ENCODE peak calls at places on chromosomes 16 and 17, in ten cellular contexts. One of them, this sample, is unnamed.

GRCh38 chr17:34981538-34982241 is 1.4 kb downstream of the LIG3 start:
- DNase-seq in body of pancreas: no peak
- DNase-seq in stimulated activated naive B cell treated with anti-CD40 and anti-IgM and Interleukin-4, amounts not matched to agents 10 μg/mL and 1 μg/mL and 100 μg/mL, for 72 hours: no peak
- DNase-seq in cardiac fibroblast: peak
- DNase-seq in HFFc6: peak
- DNase-seq in activated CD8-positive, alpha-beta memory T cell treated with anti-CD3 and anti-CD28 coated beads, Interleukin-2, amount 50 U/mL, for 4 hours: no peak
- DNase-seq in gastrocnemius medialis: no peak
- DNase-seq in stimulated activated CD4-positive, alpha-beta T cell treated with anti-CD3 and anti-CD28 coated beads, TNF-alpha, amount 100 ng/mL, for 24 hours: no peak
- DNase-seq in NCI-H1436: peak
- DNase-seq in A549: no peak
- DNase-seq in this sample: no peak

GRCh38 chr17:60330731-60331130 is 61.2 kb downstream of the USP32 start:
- DNase-seq in body of pancreas: no peak
- DNase-seq in stimulated activated naive B cell treated with anti-CD40 and anti-IgM and Interleukin-4, amounts not matched to agents 10 μg/mL and 1 μg/mL and 100 μg/mL, for 72 hours: no peak
- DNase-seq in cardiac fibroblast: no peak
- DNase-seq in HFFc6: no peak
- DNase-seq in activated CD8-positive, alpha-beta memory T cell treated with anti-CD3 and anti-CD28 coated beads, Interleukin-2, amount 50 U/mL, for 4 hours: no peak
- DNase-seq in gastrocnemius medialis: no peak
- DNase-seq in stimulated activated CD4-positive, alpha-beta T cell treated with anti-CD3 and anti-CD28 coated beads, TNF-alpha, amount 100 ng/mL, for 24 hours: no peak
- DNase-seq in NCI-H1436: no peak
- DNase-seq in A549: no peak
- DNase-seq in this sample: no peak

GRCh38 chr17:40091691-40092397 is 8.5 kb downstream of the NR1D1 start:
- DNase-seq in body of pancreas: no peak
- DNase-seq in stimulated activated naive B cell treated with anti-CD40 and anti-IgM and Interleukin-4, amounts not matched to agents 10 μg/mL and 1 μg/mL and 100 μg/mL, for 72 hours: no peak
- DNase-seq in cardiac fibroblast: no peak
- DNase-seq in HFFc6: no peak
- DNase-seq in activated CD8-positive, alpha-beta memory T cell treated with anti-CD3 and anti-CD28 coated beads, Interleukin-2, amount 50 U/mL, for 4 hours: no peak
- DNase-seq in gastrocnemius medialis: peak
- DNase-seq in stimulated activated CD4-positive, alpha-beta T cell treated with anti-CD3 and anti-CD28 coated beads, TNF-alpha, amount 100 ng/mL, for 24 hours: no peak
- DNase-seq in NCI-H1436: peak
- DNase-seq in A549: no peak
- DNase-seq in this sample: no peak

GRCh38 chr16:49419016-49419415 is 45.4 kb downstream of the C16orf78 start:
- DNase-seq in body of pancreas: no peak
- DNase-seq in stimulated activated naive B cell treated with anti-CD40 and anti-IgM and Interleukin-4, amounts not matched to agents 10 μg/mL and 1 μg/mL and 100 μg/mL, for 72 hours: no peak
- DNase-seq in cardiac fibroblast: no peak
- DNase-seq in HFFc6: no peak
- DNase-seq in activated CD8-positive, alpha-beta memory T cell treated with anti-CD3 and anti-CD28 coated beads, Interleukin-2, amount 50 U/mL, for 4 hours: no peak
- DNase-seq in gastrocnemius medialis: no peak
- DNase-seq in stimulated activated CD4-positive, alpha-beta T cell treated with anti-CD3 and anti-CD28 coated beads, TNF-alpha, amount 100 ng/mL, for 24 hours: no peak
- DNase-seq in NCI-H1436: no peak
- DNase-seq in A549: no peak
- DNase-seq in this sample: no peak

GRCh38 chr16:69563605-69564580 is 1.9 kb upstream of the NFAT5 start:
- DNase-seq in body of pancreas: no peak
- DNase-seq in stimulated activated naive B cell treated with anti-CD40 and anti-IgM and Interleukin-4, amounts not matched to agents 10 μg/mL and 1 μg/mL and 100 μg/mL, for 72 hours: peak
- DNase-seq in cardiac fibroblast: peak
- DNase-seq in HFFc6: peak
- DNase-seq in activated CD8-positive, alpha-beta memory T cell treated with anti-CD3 and anti-CD28 coated beads, Interleukin-2, amount 50 U/mL, for 4 hours: peak
- DNase-seq in gastrocnemius medialis: no peak
- DNase-seq in stimulated activated CD4-positive, alpha-beta T cell treated with anti-CD3 and anti-CD28 coated beads, TNF-alpha, amount 100 ng/mL, for 24 hours: peak
- DNase-seq in NCI-H1436: no peak
- DNase-seq in A549: peak
- DNase-seq in this sample: no peak

GRCh38 chr16:4970010-4970409 is 11.9 kb downstream of the SEC14L5 start:
- DNase-seq in body of pancreas: no peak
- DNase-seq in stimulated activated naive B cell treated with anti-CD40 and anti-IgM and Interleukin-4, amounts not matched to agents 10 μg/mL and 1 μg/mL and 100 μg/mL, for 72 hours: no peak
- DNase-seq in cardiac fibroblast: no peak
- DNase-seq in HFFc6: no peak
- DNase-seq in activated CD8-positive, alpha-beta memory T cell treated with anti-CD3 and anti-CD28 coated beads, Interleukin-2, amount 50 U/mL, for 4 hours: no peak
- DNase-seq in gastrocnemius medialis: no peak
- DNase-seq in stimulated activated CD4-positive, alpha-beta T cell treated with anti-CD3 and anti-CD28 coated beads, TNF-alpha, amount 100 ng/mL, for 24 hours: no peak
- DNase-seq in NCI-H1436: no peak
- DNase-seq in A549: no peak
- DNase-seq in this sample: no peak

GRCh38 chr17:927611-928461 is 51.7 kb downstream of the NXN start:
- DNase-seq in body of pancreas: no peak
- DNase-seq in stimulated activated naive B cell treated with anti-CD40 and anti-IgM and Interleukin-4, amounts not matched to agents 10 μg/mL and 1 μg/mL and 100 μg/mL, for 72 hours: no peak
- DNase-seq in cardiac fibroblast: peak
- DNase-seq in HFFc6: peak
- DNase-seq in activated CD8-positive, alpha-beta memory T cell treated with anti-CD3 and anti-CD28 coated beads, Interleukin-2, amount 50 U/mL, for 4 hours: no peak
- DNase-seq in gastrocnemius medialis: no peak
- DNase-seq in stimulated activated CD4-positive, alpha-beta T cell treated with anti-CD3 and anti-CD28 coated beads, TNF-alpha, amount 100 ng/mL, for 24 hours: no peak
- DNase-seq in NCI-H1436: peak
- DNase-seq in A549: peak
- DNase-seq in this sample: no peak

GRCh38 chr16:88695753-88696152 is 9.4 kb upstream of the SNAI3 start:
- DNase-seq in body of pancreas: no peak
- DNase-seq in stimulated activated naive B cell treated with anti-CD40 and anti-IgM and Interleukin-4, amounts not matched to agents 10 μg/mL and 1 μg/mL and 100 μg/mL, for 72 hours: no peak
- DNase-seq in cardiac fibroblast: no peak
- DNase-seq in HFFc6: no peak
- DNase-seq in activated CD8-positive, alpha-beta memory T cell treated with anti-CD3 and anti-CD28 coated beads, Interleukin-2, amount 50 U/mL, for 4 hours: no peak
- DNase-seq in gastrocnemius medialis: peak
- DNase-seq in stimulated activated CD4-positive, alpha-beta T cell treated with anti-CD3 and anti-CD28 coated beads, TNF-alpha, amount 100 ng/mL, for 24 hours: no peak
- DNase-seq in NCI-H1436: no peak
- DNase-seq in A549: no peak
- DNase-seq in this sample: no peak

GRCh38 chr16:56005958-56006357 is 130.8 kb upstream of the CES5A start:
- DNase-seq in body of pancreas: no peak
- DNase-seq in stimulated activated naive B cell treated with anti-CD40 and anti-IgM and Interleukin-4, amounts not matched to agents 10 μg/mL and 1 μg/mL and 100 μg/mL, for 72 hours: no peak
- DNase-seq in cardiac fibroblast: no peak
- DNase-seq in HFFc6: no peak
- DNase-seq in activated CD8-positive, alpha-beta memory T cell treated with anti-CD3 and anti-CD28 coated beads, Interleukin-2, amount 50 U/mL, for 4 hours: no peak
- DNase-seq in gastrocnemius medialis: no peak
- DNase-seq in stimulated activated CD4-positive, alpha-beta T cell treated with anti-CD3 and anti-CD28 coated beads, TNF-alpha, amount 100 ng/mL, for 24 hours: no peak
- DNase-seq in NCI-H1436: no peak
- DNase-seq in A549: no peak
- DNase-seq in this sample: no peak

GRCh38 chr17:2138318-2138717 is 83.4 kb downstream of the HIC1 start:
- DNase-seq in body of pancreas: no peak
- DNase-seq in stimulated activated naive B cell treated with anti-CD40 and anti-IgM and Interleukin-4, amounts not matched to agents 10 μg/mL and 1 μg/mL and 100 μg/mL, for 72 hours: no peak
- DNase-seq in cardiac fibroblast: peak
- DNase-seq in HFFc6: peak
- DNase-seq in activated CD8-positive, alpha-beta memory T cell treated with anti-CD3 and anti-CD28 coated beads, Interleukin-2, amount 50 U/mL, for 4 hours: no peak
- DNase-seq in gastrocnemius medialis: no peak
- DNase-seq in stimulated activated CD4-positive, alpha-beta T cell treated with anti-CD3 and anti-CD28 coated beads, TNF-alpha, amount 100 ng/mL, for 24 hours: no peak
- DNase-seq in NCI-H1436: no peak
- DNase-seq in A549: no peak
- DNase-seq in this sample: no peak

GRCh38 chr17:50708050-50709000 is 611 bp upstream of the ANKRD40 start:
- DNase-seq in body of pancreas: no peak
- DNase-seq in stimulated activated naive B cell treated with anti-CD40 and anti-IgM and Interleukin-4, amounts not matched to agents 10 μg/mL and 1 μg/mL and 100 μg/mL, for 72 hours: no peak
- DNase-seq in cardiac fibroblast: peak
- DNase-seq in HFFc6: no peak
- DNase-seq in activated CD8-positive, alpha-beta memory T cell treated with anti-CD3 and anti-CD28 coated beads, Interleukin-2, amount 50 U/mL, for 4 hours: no peak
- DNase-seq in gastrocnemius medialis: no peak
- DNase-seq in stimulated activated CD4-positive, alpha-beta T cell treated with anti-CD3 and anti-CD28 coated beads, TNF-alpha, amount 100 ng/mL, for 24 hours: no peak
- DNase-seq in NCI-H1436: no peak
- DNase-seq in A549: peak
- DNase-seq in this sample: no peak

GRCh38 chr16:30893082-30893743 is 664 bp downstream of the BCL7C start:
- DNase-seq in body of pancreas: peak
- DNase-seq in stimulated activated naive B cell treated with anti-CD40 and anti-IgM and Interleukin-4, amounts not matched to agents 10 μg/mL and 1 μg/mL and 100 μg/mL, for 72 hours: peak
- DNase-seq in cardiac fibroblast: no peak
- DNase-seq in HFFc6: no peak
- DNase-seq in activated CD8-positive, alpha-beta memory T cell treated with anti-CD3 and anti-CD28 coated beads, Interleukin-2, amount 50 U/mL, for 4 hours: no peak
- DNase-seq in gastrocnemius medialis: no peak
- DNase-seq in stimulated activated CD4-positive, alpha-beta T cell treated with anti-CD3 and anti-CD28 coated beads, TNF-alpha, amount 100 ng/mL, for 24 hours: no peak
- DNase-seq in NCI-H1436: no peak
- DNase-seq in A549: no peak
- DNase-seq in this sample: no peak

GRCh38 chr16:69093974-69094373 is 11.5 kb upstream of the HAS3 start:
- DNase-seq in body of pancreas: no peak
- DNase-seq in stimulated activated naive B cell treated with anti-CD40 and anti-IgM and Interleukin-4, amounts not matched to agents 10 μg/mL and 1 μg/mL and 100 μg/mL, for 72 hours: no peak
- DNase-seq in cardiac fibroblast: no peak
- DNase-seq in HFFc6: no peak
- DNase-seq in activated CD8-positive, alpha-beta memory T cell treated with anti-CD3 and anti-CD28 coated beads, Interleukin-2, amount 50 U/mL, for 4 hours: no peak
- DNase-seq in gastrocnemius medialis: no peak
- DNase-seq in stimulated activated CD4-positive, alpha-beta T cell treated with anti-CD3 and anti-CD28 coated beads, TNF-alpha, amount 100 ng/mL, for 24 hours: no peak
- DNase-seq in NCI-H1436: peak
- DNase-seq in A549: no peak
- DNase-seq in this sample: no peak

GRCh38 chr16:1706386-1707192 is 594 bp downstream of the MAPK8IP3 start:
- DNase-seq in body of pancreas: peak
- DNase-seq in stimulated activated naive B cell treated with anti-CD40 and anti-IgM and Interleukin-4, amounts not matched to agents 10 μg/mL and 1 μg/mL and 100 μg/mL, for 72 hours: no peak
- DNase-seq in cardiac fibroblast: peak
- DNase-seq in HFFc6: peak
- DNase-seq in activated CD8-positive, alpha-beta memory T cell treated with anti-CD3 and anti-CD28 coated beads, Interleukin-2, amount 50 U/mL, for 4 hours: peak
- DNase-seq in gastrocnemius medialis: peak
- DNase-seq in stimulated activated CD4-positive, alpha-beta T cell treated with anti-CD3 and anti-CD28 coated beads, TNF-alpha, amount 100 ng/mL, for 24 hours: peak
- DNase-seq in NCI-H1436: peak
- DNase-seq in A549: no peak
- DNase-seq in this sample: no peak

GRCh38 chr16:749010-749409 is 8.2 kb upstream of the CIAO3 start:
- DNase-seq in body of pancreas: no peak
- DNase-seq in stimulated activated naive B cell treated with anti-CD40 and anti-IgM and Interleukin-4, amounts not matched to agents 10 μg/mL and 1 μg/mL and 100 μg/mL, for 72 hours: no peak
- DNase-seq in cardiac fibroblast: peak
- DNase-seq in HFFc6: peak
- DNase-seq in activated CD8-positive, alpha-beta memory T cell treated with anti-CD3 and anti-CD28 coated beads, Interleukin-2, amount 50 U/mL, for 4 hours: no peak
- DNase-seq in gastrocnemius medialis: no peak
- DNase-seq in stimulated activated CD4-positive, alpha-beta T cell treated with anti-CD3 and anti-CD28 coated beads, TNF-alpha, amount 100 ng/mL, for 24 hours: no peak
- DNase-seq in NCI-H1436: no peak
- DNase-seq in A549: no peak
- DNase-seq in this sample: no peak

GRCh38 chr16:149024-149675 is 3.3 kb upstream of the HBZ start:
- DNase-seq in body of pancreas: no peak
- DNase-seq in stimulated activated naive B cell treated with anti-CD40 and anti-IgM and Interleukin-4, amounts not matched to agents 10 μg/mL and 1 μg/mL and 100 μg/mL, for 72 hours: no peak
- DNase-seq in cardiac fibroblast: peak
- DNase-seq in HFFc6: peak
- DNase-seq in activated CD8-positive, alpha-beta memory T cell treated with anti-CD3 and anti-CD28 coated beads, Interleukin-2, amount 50 U/mL, for 4 hours: no peak
- DNase-seq in gastrocnemius medialis: no peak
- DNase-seq in stimulated activated CD4-positive, alpha-beta T cell treated with anti-CD3 and anti-CD28 coated beads, TNF-alpha, amount 100 ng/mL, for 24 hours: no peak
- DNase-seq in NCI-H1436: no peak
- DNase-seq in A549: no peak
- DNase-seq in this sample: no peak

GRCh38 chr16:24737391-24737871 is 8.0 kb downstream of the TNRC6A start:
- DNase-seq in body of pancreas: no peak
- DNase-seq in stimulated activated naive B cell treated with anti-CD40 and anti-IgM and Interleukin-4, amounts not matched to agents 10 μg/mL and 1 μg/mL and 100 μg/mL, for 72 hours: no peak
- DNase-seq in cardiac fibroblast: peak
- DNase-seq in HFFc6: peak
- DNase-seq in activated CD8-positive, alpha-beta memory T cell treated with anti-CD3 and anti-CD28 coated beads, Interleukin-2, amount 50 U/mL, for 4 hours: no peak
- DNase-seq in gastrocnemius medialis: no peak
- DNase-seq in stimulated activated CD4-positive, alpha-beta T cell treated with anti-CD3 and anti-CD28 coated beads, TNF-alpha, amount 100 ng/mL, for 24 hours: no peak
- DNase-seq in NCI-H1436: no peak
- DNase-seq in A549: no peak
- DNase-seq in this sample: no peak

GRCh38 chr17:15490634-15491261 is 23.3 kb upstream of the CDRT4 start:
- DNase-seq in body of pancreas: no peak
- DNase-seq in stimulated activated naive B cell treated with anti-CD40 and anti-IgM and Interleukin-4, amounts not matched to agents 10 μg/mL and 1 μg/mL and 100 μg/mL, for 72 hours: peak
- DNase-seq in cardiac fibroblast: peak
- DNase-seq in HFFc6: peak
- DNase-seq in activated CD8-positive, alpha-beta memory T cell treated with anti-CD3 and anti-CD28 coated beads, Interleukin-2, amount 50 U/mL, for 4 hours: no peak
- DNase-seq in gastrocnemius medialis: peak
- DNase-seq in stimulated activated CD4-positive, alpha-beta T cell treated with anti-CD3 and anti-CD28 coated beads, TNF-alpha, amount 100 ng/mL, for 24 hours: no peak
- DNase-seq in NCI-H1436: no peak
- DNase-seq in A549: no peak
- DNase-seq in this sample: no peak

GRCh38 chr16:28572659-28573510 is 19.2 kb downstream of the SGF29 start:
- DNase-seq in body of pancreas: no peak
- DNase-seq in stimulated activated naive B cell treated with anti-CD40 and anti-IgM and Interleukin-4, amounts not matched to agents 10 μg/mL and 1 μg/mL and 100 μg/mL, for 72 hours: no peak
- DNase-seq in cardiac fibroblast: no peak
- DNase-seq in HFFc6: no peak
- DNase-seq in activated CD8-positive, alpha-beta memory T cell treated with anti-CD3 and anti-CD28 coated beads, Interleukin-2, amount 50 U/mL, for 4 hours: no peak
- DNase-seq in gastrocnemius medialis: no peak
- DNase-seq in stimulated activated CD4-positive, alpha-beta T cell treated with anti-CD3 and anti-CD28 coated beads, TNF-alpha, amount 100 ng/mL, for 24 hours: no peak
- DNase-seq in NCI-H1436: no peak
- DNase-seq in A549: no peak
- DNase-seq in this sample: no peak

GRCh38 chr17:63443053-63443452 is 3.1 kb downstream of the CYB561 start:
- DNase-seq in body of pancreas: no peak
- DNase-seq in stimulated activated naive B cell treated with anti-CD40 and anti-IgM and Interleukin-4, amounts not matched to agents 10 μg/mL and 1 μg/mL and 100 μg/mL, for 72 hours: no peak
- DNase-seq in cardiac fibroblast: no peak
- DNase-seq in HFFc6: no peak
- DNase-seq in activated CD8-positive, alpha-beta memory T cell treated with anti-CD3 and anti-CD28 coated beads, Interleukin-2, amount 50 U/mL, for 4 hours: no peak
- DNase-seq in gastrocnemius medialis: no peak
- DNase-seq in stimulated activated CD4-positive, alpha-beta T cell treated with anti-CD3 and anti-CD28 coated beads, TNF-alpha, amount 100 ng/mL, for 24 hours: no peak
- DNase-seq in NCI-H1436: no peak
- DNase-seq in A549: no peak
- DNase-seq in this sample: no peak

GRCh38 chr16:83215417-83216001 is 588.7 kb downstream of the CDH13 start:
- DNase-seq in body of pancreas: peak
- DNase-seq in stimulated activated naive B cell treated with anti-CD40 and anti-IgM and Interleukin-4, amounts not matched to agents 10 μg/mL and 1 μg/mL and 100 μg/mL, for 72 hours: peak
- DNase-seq in cardiac fibroblast: peak
- DNase-seq in HFFc6: peak
- DNase-seq in activated CD8-positive, alpha-beta memory T cell treated with anti-CD3 and anti-CD28 coated beads, Interleukin-2, amount 50 U/mL, for 4 hours: peak
- DNase-seq in gastrocnemius medialis: no peak
- DNase-seq in stimulated activated CD4-positive, alpha-beta T cell treated with anti-CD3 and anti-CD28 coated beads, TNF-alpha, amount 100 ng/mL, for 24 hours: peak
- DNase-seq in NCI-H1436: no peak
- DNase-seq in A549: peak
- DNase-seq in this sample: no peak

GRCh38 chr17:39752241-39752831 is 14.6 kb downstream of the GRB7 start:
- DNase-seq in body of pancreas: no peak
- DNase-seq in stimulated activated naive B cell treated with anti-CD40 and anti-IgM and Interleukin-4, amounts not matched to agents 10 μg/mL and 1 μg/mL and 100 μg/mL, for 72 hours: no peak
- DNase-seq in cardiac fibroblast: no peak
- DNase-seq in HFFc6: no peak
- DNase-seq in activated CD8-positive, alpha-beta memory T cell treated with anti-CD3 and anti-CD28 coated beads, Interleukin-2, amount 50 U/mL, for 4 hours: no peak
- DNase-seq in gastrocnemius medialis: no peak
- DNase-seq in stimulated activated CD4-positive, alpha-beta T cell treated with anti-CD3 and anti-CD28 coated beads, TNF-alpha, amount 100 ng/mL, for 24 hours: no peak
- DNase-seq in NCI-H1436: no peak
- DNase-seq in A549: no peak
- DNase-seq in this sample: peak

GRCh38 chr16:82653550-82654511 is 27.1 kb downstream of the CDH13 start:
- DNase-seq in body of pancreas: no peak
- DNase-seq in stimulated activated naive B cell treated with anti-CD40 and anti-IgM and Interleukin-4, amounts not matched to agents 10 μg/mL and 1 μg/mL and 100 μg/mL, for 72 hours: no peak
- DNase-seq in cardiac fibroblast: peak
- DNase-seq in HFFc6: peak
- DNase-seq in activated CD8-positive, alpha-beta memory T cell treated with anti-CD3 and anti-CD28 coated beads, Interleukin-2, amount 50 U/mL, for 4 hours: no peak
- DNase-seq in gastrocnemius medialis: no peak
- DNase-seq in stimulated activated CD4-positive, alpha-beta T cell treated with anti-CD3 and anti-CD28 coated beads, TNF-alpha, amount 100 ng/mL, for 24 hours: peak
- DNase-seq in NCI-H1436: no peak
- DNase-seq in A549: peak
- DNase-seq in this sample: no peak

GRCh38 chr16:56316545-56316944 is 108.8 kb downstream of the AMFR start:
- DNase-seq in body of pancreas: no peak
- DNase-seq in stimulated activated naive B cell treated with anti-CD40 and anti-IgM and Interleukin-4, amounts not matched to agents 10 μg/mL and 1 μg/mL and 100 μg/mL, for 72 hours: no peak
- DNase-seq in cardiac fibroblast: no peak
- DNase-seq in HFFc6: no peak
- DNase-seq in activated CD8-positive, alpha-beta memory T cell treated with anti-CD3 and anti-CD28 coated beads, Interleukin-2, amount 50 U/mL, for 4 hours: no peak
- DNase-seq in gastrocnemius medialis: no peak
- DNase-seq in stimulated activated CD4-positive, alpha-beta T cell treated with anti-CD3 and anti-CD28 coated beads, TNF-alpha, amount 100 ng/mL, for 24 hours: no peak
- DNase-seq in NCI-H1436: no peak
- DNase-seq in A549: no peak
- DNase-seq in this sample: no peak

GRCh38 chr17:6297960-6298359 is 137.0 kb downstream of the AIPL1 start:
- DNase-seq in body of pancreas: no peak
- DNase-seq in stimulated activated naive B cell treated with anti-CD40 and anti-IgM and Interleukin-4, amounts not matched to agents 10 μg/mL and 1 μg/mL and 100 μg/mL, for 72 hours: no peak
- DNase-seq in cardiac fibroblast: no peak
- DNase-seq in HFFc6: no peak
- DNase-seq in activated CD8-positive, alpha-beta memory T cell treated with anti-CD3 and anti-CD28 coated beads, Interleukin-2, amount 50 U/mL, for 4 hours: no peak
- DNase-seq in gastrocnemius medialis: no peak
- DNase-seq in stimulated activated CD4-positive, alpha-beta T cell treated with anti-CD3 and anti-CD28 coated beads, TNF-alpha, amount 100 ng/mL, for 24 hours: no peak
- DNase-seq in NCI-H1436: no peak
- DNase-seq in A549: no peak
- DNase-seq in this sample: no peak

GRCh38 chr17:32803544-32803943 is 73.4 kb downstream of the MYO1D start:
- DNase-seq in body of pancreas: no peak
- DNase-seq in stimulated activated naive B cell treated with anti-CD40 and anti-IgM and Interleukin-4, amounts not matched to agents 10 μg/mL and 1 μg/mL and 100 μg/mL, for 72 hours: no peak
- DNase-seq in cardiac fibroblast: peak
- DNase-seq in HFFc6: no peak
- DNase-seq in activated CD8-positive, alpha-beta memory T cell treated with anti-CD3 and anti-CD28 coated beads, Interleukin-2, amount 50 U/mL, for 4 hours: no peak
- DNase-seq in gastrocnemius medialis: no peak
- DNase-seq in stimulated activated CD4-positive, alpha-beta T cell treated with anti-CD3 and anti-CD28 coated beads, TNF-alpha, amount 100 ng/mL, for 24 hours: no peak
- DNase-seq in NCI-H1436: no peak
- DNase-seq in A549: no peak
- DNase-seq in this sample: no peak

GRCh38 chr17:17692353-17693252 is 11.3 kb downstream of the RAI1 start:
- DNase-seq in body of pancreas: no peak
- DNase-seq in stimulated activated naive B cell treated with anti-CD40 and anti-IgM and Interleukin-4, amounts not matched to agents 10 μg/mL and 1 μg/mL and 100 μg/mL, for 72 hours: no peak
- DNase-seq in cardiac fibroblast: no peak
- DNase-seq in HFFc6: no peak
- DNase-seq in activated CD8-positive, alpha-beta memory T cell treated with anti-CD3 and anti-CD28 coated beads, Interleukin-2, amount 50 U/mL, for 4 hours: no peak
- DNase-seq in gastrocnemius medialis: no peak
- DNase-seq in stimulated activated CD4-positive, alpha-beta T cell treated with anti-CD3 and anti-CD28 coated beads, TNF-alpha, amount 100 ng/mL, for 24 hours: no peak
- DNase-seq in NCI-H1436: no peak
- DNase-seq in A549: peak
- DNase-seq in this sample: no peak

GRCh38 chr17:46039592-46040186 is 40.6 kb downstream of the STH start:
- DNase-seq in body of pancreas: peak
- DNase-seq in stimulated activated naive B cell treated with anti-CD40 and anti-IgM and Interleukin-4, amounts not matched to agents 10 μg/mL and 1 μg/mL and 100 μg/mL, for 72 hours: no peak
- DNase-seq in cardiac fibroblast: no peak
- DNase-seq in HFFc6: no peak
- DNase-seq in activated CD8-positive, alpha-beta memory T cell treated with anti-CD3 and anti-CD28 coated beads, Interleukin-2, amount 50 U/mL, for 4 hours: no peak
- DNase-seq in gastrocnemius medialis: peak
- DNase-seq in stimulated activated CD4-positive, alpha-beta T cell treated with anti-CD3 and anti-CD28 coated beads, TNF-alpha, amount 100 ng/mL, for 24 hours: no peak
- DNase-seq in NCI-H1436: no peak
- DNase-seq in A549: no peak
- DNase-seq in this sample: no peak

This sample was measured in RWPE2.